ENCODE peak calls at places on chromosomes 1 and 21, in eight cellular contexts. Z is upper lobe of right lung, B is adipocyte, K is body of pancreas, C is GM23338, T is psoas muscle, A is colonic mucosa, L is aorta. Y is an unnamed sample. For H3K4me1, the result is how much of the 10 kb centered on the place peaks cover.

GRCh38 chr1:151005729-151006330 is 872 bp downstream of the MINDY1 start:
- DNase-seq in A (no peak), L (no peak), B (peak), T (no peak), K (no peak), C (no peak), Z (no peak), Y (no peak)

GRCh38 chr1:71859806-71860205 is 422.5 kb downstream of the NEGR1 start:
- DNase-seq in L (no peak), B (no peak), T (no peak), A (no peak), Z (no peak), K (no peak), C (no peak), Y (no peak)

GRCh38 chr21:45151484-45152115 is 77.2 kb downstream of the ADARB1 start:
- DNase-seq in L (peak), C (no peak), Z (no peak), B (no peak), A (peak), K (no peak), T (no peak), Y (no peak)

GRCh38 chr1:66537718-66538117 is 3.8 kb downstream of the SGIP1 start:
- DNase-seq in K (no peak), C (no peak), A (no peak), Z (no peak), T (no peak), B (no peak), L (no peak), Y (no peak)

GRCh38 chr1:31801450-31801849 is 14.4 kb downstream of the SPOCD1 start:
- DNase-seq in T (no peak), L (no peak), B (no peak), A (no peak), C (no peak), Z (no peak), K (no peak), Y (peak)

GRCh38 chr1:234322097-234322496 is 51.2 kb upstream of the COA6 start:
- DNase-seq in C (no peak), T (no peak), K (no peak), A (no peak), B (no peak), Z (no peak), L (no peak), Y (no peak)

GRCh38 chr1:24481098-24481497 is 21.5 kb upstream of the RCAN3 start:
- DNase-seq in C (no peak), L (no peak), Z (no peak), A (no peak), B (no peak), K (peak), T (no peak), Y (no peak)

GRCh38 chr1:154404511-154404931 is 622 bp upstream of the IL6R start:
- DNase-seq in Z (peak), L (peak), C (no peak), B (no peak), T (no peak), K (no peak), A (peak), Y (peak)

GRCh38 chr1:217524787-217525520 is 105.9 kb downstream of the GPATCH2 start:
- DNase-seq in B (peak), L (no peak), Z (no peak), C (no peak), T (no peak), K (no peak), A (no peak), Y (no peak)

GRCh38 chr1:221016757-221017156 is 137.5 kb downstream of the HLX start:
- DNase-seq in B (no peak), K (no peak), L (no peak), Z (no peak), T (no peak), A (no peak), C (no peak), Y (no peak)

GRCh38 chr1:18513995-18514394 is 33.3 kb downstream of the KLHDC7A start:
- DNase-seq in L (no peak), K (peak), B (no peak), Z (no peak), C (no peak), T (no peak), A (no peak), Y (no peak)

DNA sequence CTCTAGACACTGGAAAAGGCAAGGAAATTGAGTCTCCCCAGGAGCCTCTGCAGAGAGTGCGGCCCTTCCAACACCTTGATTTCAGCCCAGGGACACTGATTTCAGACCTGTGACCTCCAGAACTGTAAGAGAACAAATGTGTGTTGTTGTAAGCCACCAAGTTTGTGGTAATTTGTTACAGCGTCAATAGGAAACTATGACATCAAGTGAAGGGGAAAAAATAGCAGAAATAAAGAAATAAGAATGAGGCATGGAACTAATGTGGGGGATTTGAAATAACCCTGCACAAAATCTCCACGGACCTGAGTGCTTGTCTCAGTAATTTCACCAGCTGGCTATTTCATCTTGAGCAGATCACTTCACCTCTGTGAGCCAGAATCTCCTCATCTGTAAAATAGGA is 227.8 kb upstream of the JUN start:
- DNase-seq in A (no peak), K (no peak), C (no peak), T (no peak), Z (no peak), B (no peak), L (no peak), Y (no peak)
- H3K4me1 ChIP-seq in A (under half), K (under half), C (under half), T (under half), Z (under half), B (under half), L (under half), Y (under half)

DNA sequence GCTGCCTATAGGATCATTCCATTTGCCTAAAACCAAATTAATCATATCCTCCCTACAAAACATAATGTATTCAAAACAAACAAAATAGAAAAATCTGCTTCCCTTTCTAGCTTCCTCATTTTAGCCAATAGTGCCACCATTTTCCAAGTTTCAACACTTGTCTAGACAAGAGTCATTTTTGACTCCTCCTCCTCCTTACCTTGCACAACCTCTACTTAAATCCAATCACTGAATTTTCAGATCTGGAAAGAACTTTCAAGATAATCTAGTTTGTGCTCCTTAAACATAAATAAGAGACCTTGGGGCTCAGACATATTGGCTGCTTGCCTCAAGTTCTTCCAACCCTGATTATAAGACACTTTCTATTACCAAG is 7.4 kb downstream of the STX6 start:
- DNase-seq in T (no peak), C (no peak), A (no peak), Z (no peak), K (no peak), L (no peak), B (peak), Y (no peak)
- H3K4me1 ChIP-seq in T (under half), C (under half), A (under half), Z (half or more), K (under half), L (under half), B (under half), Y (half or more)

GRCh38 chr1:167059045-167059728 is 31.0 kb downstream of the GPA33 start:
- DNase-seq in A (peak), C (peak), B (peak), T (peak), Z (peak), L (peak), K (peak), Y (peak)
- H3K4me1 ChIP-seq in A (under half), C (under half), B (under half), T (under half), Z (under half), L (under half), K (under half), Y (under half)

GRCh38 chr1:6824665-6825368 is 39.6 kb downstream of the CAMTA1 start:
- DNase-seq in T (no peak), C (no peak), B (no peak), A (no peak), Z (no peak), K (peak), L (no peak), Y (no peak)
- H3K4me1 ChIP-seq in T (half or more), C (under half), B (under half), A (under half), Z (under half), K (half or more), L (under half), Y (under half)

DNA sequence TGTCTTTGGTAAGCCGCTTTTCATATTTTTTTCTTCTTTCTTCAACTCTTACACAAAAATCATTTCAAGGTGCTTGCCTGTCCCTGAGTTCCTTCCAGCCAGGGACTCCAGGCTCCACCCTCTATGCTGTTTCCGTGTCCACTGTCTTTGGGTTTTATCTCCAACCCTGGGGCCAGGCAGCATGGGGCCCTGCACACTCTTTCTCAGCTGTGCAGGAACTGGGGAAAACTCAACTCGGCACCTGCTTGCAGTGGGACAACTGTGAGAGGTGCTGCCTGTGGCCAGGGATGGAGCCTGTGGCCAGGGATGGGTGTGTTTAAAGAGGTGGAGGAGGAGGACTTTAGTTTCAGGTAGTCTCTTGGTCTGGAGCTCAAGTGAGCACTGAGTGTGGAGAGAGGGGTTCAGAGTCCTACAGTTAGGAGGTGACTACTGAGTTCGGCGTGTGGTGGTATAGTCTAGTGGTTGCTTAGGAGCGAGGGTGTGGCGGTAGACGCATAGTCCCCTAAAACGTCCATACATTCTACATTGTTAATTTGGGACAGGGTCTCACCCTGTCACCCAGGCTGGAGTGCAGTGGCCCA is 13.4 kb downstream of the TNFRSF8 start:
- DNase-seq in L (peak), C (no peak), B (no peak), Z (no peak), T (no peak), A (no peak), K (no peak), Y (no peak)
- H3K4me1 ChIP-seq in L (under half), C (under half), B (under half), Z (under half), T (under half), A (under half), K (under half), Y (under half)

GRCh38 chr1:84166797-84167196 is 22.7 kb downstream of the PRKACB start:
- DNase-seq in C (no peak), L (no peak), A (no peak), K (no peak), B (no peak), Z (no peak), T (no peak), Y (no peak)
- H3K4me1 ChIP-seq in C (under half), L (under half), A (under half), K (under half), B (under half), Z (under half), T (under half), Y (under half)